ENCODE peak calls at places on chromosomes 7 and 10, in six cellular contexts. One of them, this sample, is unnamed.

GRCh38 chr7:55657654-55658053 is 85.4 kb upstream of the VOPP1 start:
- DNase-seq in T-helper 2 cell: no peak
- DNase-seq in NCI-H2171 treated with DMSO at 0.1 percent for 48 hours: peak
- DNase-seq in GM13976: no peak
- DNase-seq in memory B cell: no peak
- DNase-seq in amniotic stem cell: no peak
- DNase-seq in this sample: no peak

GRCh38 chr10:21499910-21500577 is 25.4 kb downstream of the SKIDA1 start:
- DNase-seq in T-helper 2 cell: no peak
- DNase-seq in amniotic stem cell: no peak
- DNase-seq in NCI-H2171 treated with DMSO at 0.1 percent for 48 hours: no peak
- DNase-seq in GM13976: peak
- DNase-seq in memory B cell: no peak
- DNase-seq in this sample: no peak

GRCh38 chr10:66627156-66627555 is 298.7 kb upstream of the LRRTM3 start:
- DNase-seq in T-helper 2 cell: no peak
- DNase-seq in NCI-H2171 treated with DMSO at 0.1 percent for 48 hours: peak
- DNase-seq in amniotic stem cell: no peak
- DNase-seq in memory B cell: no peak
- DNase-seq in GM13976: peak
- DNase-seq in this sample: no peak

GRCh38 chr10:121927361-121927840 is 430 bp downstream of the ATE1 start:
- DNase-seq in GM13976: peak
- DNase-seq in NCI-H2171 treated with DMSO at 0.1 percent for 48 hours: no peak
- DNase-seq in T-helper 2 cell: no peak
- DNase-seq in memory B cell: no peak
- DNase-seq in amniotic stem cell: no peak
- DNase-seq in this sample: no peak

GRCh38 chr10:76403876-76404275 is 972.5 kb downstream of the LRMDA start:
- DNase-seq in GM13976: no peak
- DNase-seq in amniotic stem cell: no peak
- DNase-seq in memory B cell: no peak
- DNase-seq in T-helper 2 cell: no peak
- DNase-seq in NCI-H2171 treated with DMSO at 0.1 percent for 48 hours: no peak
- DNase-seq in this sample: no peak

GRCh38 chr10:80199828-80200227 is 5.5 kb downstream of the ANXA11 start:
- DNase-seq in memory B cell: no peak
- DNase-seq in T-helper 2 cell: no peak
- DNase-seq in GM13976: no peak
- DNase-seq in NCI-H2171 treated with DMSO at 0.1 percent for 48 hours: no peak
- DNase-seq in amniotic stem cell: no peak
- DNase-seq in this sample: no peak

GRCh38 chr10:79407811-79408795 is 37.3 kb downstream of the ZCCHC24 start:
- DNase-seq in NCI-H2171 treated with DMSO at 0.1 percent for 48 hours: no peak
- DNase-seq in GM13976: no peak
- DNase-seq in amniotic stem cell: peak
- DNase-seq in memory B cell: no peak
- DNase-seq in T-helper 2 cell: no peak
- DNase-seq in this sample: no peak

GRCh38 chr10:132927824-132928223 is 14.5 kb downstream of the CFAP46 start:
- DNase-seq in amniotic stem cell: no peak
- DNase-seq in memory B cell: no peak
- DNase-seq in NCI-H2171 treated with DMSO at 0.1 percent for 48 hours: no peak
- DNase-seq in T-helper 2 cell: no peak
- DNase-seq in GM13976: no peak
- DNase-seq in this sample: no peak

GRCh38 chr10:133032976-133033741 is 54.6 kb upstream of the ADGRA1 start:
- DNase-seq in NCI-H2171 treated with DMSO at 0.1 percent for 48 hours: no peak
- DNase-seq in GM13976: no peak
- DNase-seq in amniotic stem cell: no peak
- DNase-seq in memory B cell: no peak
- DNase-seq in T-helper 2 cell: no peak
- DNase-seq in this sample: no peak

GRCh38 chr7:1597791-1598190 is 28.0 kb upstream of the PSMG3 start:
- DNase-seq in amniotic stem cell: no peak
- DNase-seq in GM13976: no peak
- DNase-seq in NCI-H2171 treated with DMSO at 0.1 percent for 48 hours: no peak
- DNase-seq in T-helper 2 cell: no peak
- DNase-seq in memory B cell: no peak
- DNase-seq in this sample: no peak

GRCh38 chr10:36670616-36671402 is 454.6 kb upstream of the ANKRD30A start:
- DNase-seq in GM13976: no peak
- DNase-seq in NCI-H2171 treated with DMSO at 0.1 percent for 48 hours: no peak
- DNase-seq in memory B cell: no peak
- DNase-seq in T-helper 2 cell: no peak
- DNase-seq in amniotic stem cell: no peak
- DNase-seq in this sample: no peak

GRCh38 chr7:93185303-93186027 is 37.3 kb upstream of the SAMD9L start:
- DNase-seq in GM13976: no peak
- DNase-seq in memory B cell: no peak
- DNase-seq in T-helper 2 cell: no peak
- DNase-seq in NCI-H2171 treated with DMSO at 0.1 percent for 48 hours: no peak
- DNase-seq in amniotic stem cell: no peak
- DNase-seq in this sample: no peak

GRCh38 chr7:455110-455928 is 64.3 kb downstream of the PDGFA start:
- DNase-seq in T-helper 2 cell: no peak
- DNase-seq in GM13976: no peak
- DNase-seq in amniotic stem cell: no peak
- DNase-seq in memory B cell: no peak
- DNase-seq in NCI-H2171 treated with DMSO at 0.1 percent for 48 hours: no peak
- DNase-seq in this sample: no peak

GRCh38 chr10:2949948-2950354 is 117.4 kb upstream of the PFKP start:
- DNase-seq in T-helper 2 cell: no peak
- DNase-seq in NCI-H2171 treated with DMSO at 0.1 percent for 48 hours: no peak
- DNase-seq in GM13976: no peak
- DNase-seq in amniotic stem cell: no peak
- DNase-seq in memory B cell: no peak
- DNase-seq in this sample: no peak

GRCh38 chr10:74337330-74338016 is 186.5 kb downstream of the ADK start:
- DNase-seq in T-helper 2 cell: no peak
- DNase-seq in GM13976: no peak
- DNase-seq in amniotic stem cell: no peak
- DNase-seq in memory B cell: no peak
- DNase-seq in NCI-H2171 treated with DMSO at 0.1 percent for 48 hours: no peak
- DNase-seq in this sample: no peak

GRCh38 chr7:80896856-80897598 is 21.8 kb downstream of the SEMA3C start:
- DNase-seq in memory B cell: no peak
- DNase-seq in amniotic stem cell: no peak
- DNase-seq in NCI-H2171 treated with DMSO at 0.1 percent for 48 hours: no peak
- DNase-seq in T-helper 2 cell: no peak
- DNase-seq in GM13976: no peak
- DNase-seq in this sample: no peak

GRCh38 chr10:120415709-120416330 is 41.2 kb upstream of the PLPP4 start:
- DNase-seq in amniotic stem cell: peak
- DNase-seq in memory B cell: no peak
- DNase-seq in NCI-H2171 treated with DMSO at 0.1 percent for 48 hours: no peak
- DNase-seq in GM13976: no peak
- DNase-seq in T-helper 2 cell: no peak
- DNase-seq in this sample: no peak

GRCh38 chr7:1426474-1426873 is 32.8 kb downstream of the MICALL2 start:
- DNase-seq in T-helper 2 cell: no peak
- DNase-seq in NCI-H2171 treated with DMSO at 0.1 percent for 48 hours: no peak
- DNase-seq in memory B cell: no peak
- DNase-seq in GM13976: no peak
- DNase-seq in amniotic stem cell: no peak
- DNase-seq in this sample: no peak

GRCh38 chr7:149126662-149127321 is 668 bp upstream of the ZNF425 start:
- DNase-seq in T-helper 2 cell: peak
- DNase-seq in memory B cell: peak
- DNase-seq in GM13976: peak
- DNase-seq in amniotic stem cell: no peak
- DNase-seq in NCI-H2171 treated with DMSO at 0.1 percent for 48 hours: peak
- DNase-seq in this sample: peak

GRCh38 chr10:78925275-78925674 is 143.5 kb upstream of the ZMIZ1 start:
- DNase-seq in T-helper 2 cell: no peak
- DNase-seq in memory B cell: no peak
- DNase-seq in NCI-H2171 treated with DMSO at 0.1 percent for 48 hours: peak
- DNase-seq in GM13976: no peak
- DNase-seq in amniotic stem cell: no peak
- DNase-seq in this sample: no peak

GRCh38 chr10:26621889-26622681 is 75.4 kb upstream of the PDSS1 start:
- DNase-seq in T-helper 2 cell: no peak
- DNase-seq in NCI-H2171 treated with DMSO at 0.1 percent for 48 hours: no peak
- DNase-seq in amniotic stem cell: no peak
- DNase-seq in GM13976: peak
- DNase-seq in memory B cell: peak
- DNase-seq in this sample: no peak

GRCh38 chr7:8229927-8230326 is 32.0 kb downstream of the ICA1 start:
- DNase-seq in GM13976: no peak
- DNase-seq in memory B cell: no peak
- DNase-seq in amniotic stem cell: no peak
- DNase-seq in T-helper 2 cell: no peak
- DNase-seq in NCI-H2171 treated with DMSO at 0.1 percent for 48 hours: no peak
- DNase-seq in this sample: no peak

GRCh38 chr7:80018941-80019808 is 115.5 kb upstream of the GNAI1 start:
- DNase-seq in GM13976: peak
- DNase-seq in amniotic stem cell: no peak
- DNase-seq in T-helper 2 cell: no peak
- DNase-seq in NCI-H2171 treated with DMSO at 0.1 percent for 48 hours: peak
- DNase-seq in memory B cell: no peak
- DNase-seq in this sample: no peak

GRCh38 chr7:128151646-128152045 is 89.4 kb upstream of the LEP start:
- DNase-seq in memory B cell: no peak
- DNase-seq in T-helper 2 cell: no peak
- DNase-seq in NCI-H2171 treated with DMSO at 0.1 percent for 48 hours: no peak
- DNase-seq in GM13976: no peak
- DNase-seq in amniotic stem cell: no peak
- DNase-seq in this sample: no peak

GRCh38 chr10:89332718-89333281 is 5.0 kb downstream of the IFIT3 start:
- DNase-seq in GM13976: no peak
- DNase-seq in T-helper 2 cell: peak
- DNase-seq in memory B cell: no peak
- DNase-seq in NCI-H2171 treated with DMSO at 0.1 percent for 48 hours: no peak
- DNase-seq in amniotic stem cell: no peak
- DNase-seq in this sample: peak

GRCh38 chr7:2164646-2165045 is 68.1 kb downstream of the MAD1L1 start:
- DNase-seq in NCI-H2171 treated with DMSO at 0.1 percent for 48 hours: no peak
- DNase-seq in memory B cell: no peak
- DNase-seq in GM13976: no peak
- DNase-seq in amniotic stem cell: no peak
- DNase-seq in T-helper 2 cell: no peak
- DNase-seq in this sample: no peak

GRCh38 chr7:79403879-79404278 is 49.6 kb downstream of the MAGI2 start:
- DNase-seq in T-helper 2 cell: no peak
- DNase-seq in amniotic stem cell: no peak
- DNase-seq in GM13976: no peak
- DNase-seq in NCI-H2171 treated with DMSO at 0.1 percent for 48 hours: peak
- DNase-seq in memory B cell: no peak
- DNase-seq in this sample: no peak

GRCh38 chr7:47885309-47886000 is 62.8 kb downstream of the PKD1L1 start:
- DNase-seq in NCI-H2171 treated with DMSO at 0.1 percent for 48 hours: no peak
- DNase-seq in GM13976: no peak
- DNase-seq in memory B cell: no peak
- DNase-seq in T-helper 2 cell: no peak
- DNase-seq in amniotic stem cell: no peak
- DNase-seq in this sample: no peak

GRCh38 chr10:120942806-120943413 is 91.7 kb downstream of the WDR11 start:
- DNase-seq in GM13976: peak
- DNase-seq in amniotic stem cell: peak
- DNase-seq in T-helper 2 cell: peak
- DNase-seq in NCI-H2171 treated with DMSO at 0.1 percent for 48 hours: peak
- DNase-seq in memory B cell: peak
- DNase-seq in this sample: peak

GRCh38 chr7:18457832-18458231 is 37.7 kb upstream of the HDAC9 start:
- DNase-seq in memory B cell: no peak
- DNase-seq in T-helper 2 cell: no peak
- DNase-seq in amniotic stem cell: no peak
- DNase-seq in GM13976: no peak
- DNase-seq in NCI-H2171 treated with DMSO at 0.1 percent for 48 hours: peak
- DNase-seq in this sample: no peak

GRCh38 chr7:65279795-65280194 is 93.9 kb upstream of the ZNF92 start:
- DNase-seq in amniotic stem cell: no peak
- DNase-seq in memory B cell: no peak
- DNase-seq in GM13976: no peak
- DNase-seq in NCI-H2171 treated with DMSO at 0.1 percent for 48 hours: no peak
- DNase-seq in T-helper 2 cell: no peak
- DNase-seq in this sample: no peak

GRCh38 chr7:134016223-134016941 is 110.8 kb upstream of the LRGUK start:
- DNase-seq in GM13976: peak
- DNase-seq in NCI-H2171 treated with DMSO at 0.1 percent for 48 hours: peak
- DNase-seq in T-helper 2 cell: no peak
- DNase-seq in amniotic stem cell: peak
- DNase-seq in memory B cell: no peak
- DNase-seq in this sample: no peak

GRCh38 chr7:776992-777520 is 50.0 kb upstream of the PRKAR1B start:
- DNase-seq in NCI-H2171 treated with DMSO at 0.1 percent for 48 hours: no peak
- DNase-seq in amniotic stem cell: no peak
- DNase-seq in T-helper 2 cell: no peak
- DNase-seq in GM13976: no peak
- DNase-seq in memory B cell: no peak
- DNase-seq in this sample: no peak

GRCh38 chr10:17200885-17201164 is 647 bp downstream of the TRDMT1 start:
- DNase-seq in T-helper 2 cell: no peak
- DNase-seq in amniotic stem cell: no peak
- DNase-seq in memory B cell: no peak
- DNase-seq in GM13976: no peak
- DNase-seq in NCI-H2171 treated with DMSO at 0.1 percent for 48 hours: no peak
- DNase-seq in this sample: no peak

GRCh38 chr10:91190388-91190870 is 30.0 kb upstream of the PCGF5 start:
- DNase-seq in T-helper 2 cell: no peak
- DNase-seq in amniotic stem cell: peak
- DNase-seq in NCI-H2171 treated with DMSO at 0.1 percent for 48 hours: no peak
- DNase-seq in GM13976: peak
- DNase-seq in memory B cell: no peak
- DNase-seq in this sample: no peak

GRCh38 chr10:108434818-108435217 is 1270.3 kb upstream of the SORCS1 start:
- DNase-seq in T-helper 2 cell: no peak
- DNase-seq in memory B cell: no peak
- DNase-seq in GM13976: no peak
- DNase-seq in NCI-H2171 treated with DMSO at 0.1 percent for 48 hours: no peak
- DNase-seq in amniotic stem cell: no peak
- DNase-seq in this sample: no peak